ENCODE peak calls at places on chromosomes 1 and 21, in four cellular contexts. P, I, J and G are unnamed samples.

GRCh38 chr1:2799811-2800663 is 1.5 kb downstream of the TTC34 start:
- DNase-seq in P (no peak), I (no peak), J (no peak), G (no peak)

GRCh38 chr1:212147581-212148033 is 112.1 kb downstream of the DTL start:
- DNase-seq in P (no peak), I (peak), J (no peak), G (no peak)

GRCh38 chr1:206421616-206422355 is 48.5 kb upstream of the IKBKE start:
- DNase-seq in P (no peak), I (no peak), J (no peak), G (no peak)

GRCh38 chr1:68359045-68359444 is 90.7 kb downstream of the RPE65 start:
- DNase-seq in P (no peak), I (no peak), J (no peak), G (no peak)

GRCh38 chr1:61588736-61589381 is 136.1 kb downstream of the TM2D1 start:
- DNase-seq in P (peak), I (peak), J (peak), G (no peak)

GRCh38 chr1:213728593-213729536 is 258.9 kb upstream of the PROX1 start:
- DNase-seq in P (no peak), I (no peak), J (no peak), G (no peak)

GRCh38 chr1:9211291-9211811 is 23.2 kb upstream of the H6PD start:
- DNase-seq in P (no peak), I (no peak), J (peak), G (no peak)

GRCh38 chr1:96971439-96971838 is 249.9 kb downstream of the PTBP2 start:
- DNase-seq in P (no peak), I (no peak), J (no peak), G (no peak)

GRCh38 chr1:203380395-203381150 is 29.7 kb upstream of the FMOD start:
- DNase-seq in P (no peak), I (no peak), J (no peak), G (no peak)

GRCh38 chr1:206635080-206635982 is at the start of gene DYRK3:
- DNase-seq in P (peak), I (peak), J (peak), G (peak)

GRCh38 chr1:230163205-230163604 is 96.2 kb downstream of the GALNT2 start:
- DNase-seq in P (no peak), I (peak), J (no peak), G (no peak)

GRCh38 chr1:12669529-12670068 is 25.7 kb downstream of the AADACL4 start:
- DNase-seq in P (no peak), I (no peak), J (no peak), G (no peak)

GRCh38 chr1:55868026-55868425 is 652.9 kb upstream of the USP24 start:
- DNase-seq in P (no peak), I (peak), J (peak), G (no peak)

GRCh38 chr21:31446206-31446900 is 102.3 kb upstream of the TIAM1 start:
- DNase-seq in P (no peak), I (no peak), J (no peak), G (no peak)

GRCh38 chr1:28982198-28982597 is 67.8 kb downstream of the EPB41 start:
- DNase-seq in P (no peak), I (no peak), J (no peak), G (no peak)

GRCh38 chr1:28984311-28984684 is 69.9 kb downstream of the EPB41 start:
- DNase-seq in P (no peak), I (no peak), J (no peak), G (no peak)

GRCh38 chr1:28983091-28983490 is 68.7 kb downstream of the EPB41 start:
- DNase-seq in P (no peak), I (no peak), J (no peak), G (no peak)

GRCh38 chr1:28985427-28985826 is 71.1 kb downstream of the EPB41 start:
- DNase-seq in P (no peak), I (no peak), J (no peak), G (no peak)

DNA sequence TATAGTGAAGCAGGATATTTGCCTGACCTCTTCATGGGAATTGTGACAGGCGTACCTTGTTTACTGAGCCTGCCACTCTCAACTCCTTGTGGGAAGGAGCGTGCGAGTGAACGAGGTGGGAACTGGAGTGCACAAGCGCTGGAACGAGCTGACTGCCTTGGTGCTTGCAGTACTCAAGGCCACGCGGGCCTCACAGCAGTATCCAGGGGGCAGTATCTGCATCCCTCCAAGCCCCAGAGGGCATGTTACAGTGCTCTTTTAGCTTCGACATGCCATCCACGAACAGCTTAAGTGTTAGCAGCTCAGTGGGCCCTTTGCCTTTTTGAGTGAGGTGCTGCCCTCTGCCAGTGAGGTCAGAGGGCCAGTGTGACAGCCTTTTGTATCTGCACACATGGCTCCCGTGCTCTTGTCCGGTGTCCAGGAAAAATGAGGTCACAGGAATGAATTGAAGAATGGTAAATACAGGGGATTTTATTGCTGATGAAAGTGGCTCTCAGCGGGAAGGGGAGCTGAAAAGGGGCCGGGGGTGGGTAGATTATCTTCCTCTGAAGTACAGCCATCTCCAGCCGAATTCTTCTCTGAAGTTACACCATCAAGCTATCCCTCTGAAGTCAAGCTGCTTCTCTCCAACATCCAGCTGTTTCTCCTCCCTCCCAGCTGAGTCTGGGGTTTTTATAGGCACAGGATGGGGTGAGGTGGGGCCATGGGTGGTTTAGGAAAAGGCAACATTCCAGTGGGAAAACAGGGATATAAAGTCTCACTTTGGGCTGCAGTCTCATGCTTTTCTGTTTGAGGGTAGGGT is 69.3 kb downstream of the EPB41 start:
- DNase-seq in P (peak), I (no peak), J (no peak), G (no peak)
- TF ChIP-seq CTCF in P (peak), I (peak), J (no peak), G (no peak)

GRCh38 chr1:7885513-7886298 is 32.8 kb upstream of the UTS2 start:
- DNase-seq in P (no peak), I (peak), J (no peak), G (no peak)
- TF ChIP-seq CTCF in P (no peak), I (no peak), J (no peak), G (no peak)

DNA sequence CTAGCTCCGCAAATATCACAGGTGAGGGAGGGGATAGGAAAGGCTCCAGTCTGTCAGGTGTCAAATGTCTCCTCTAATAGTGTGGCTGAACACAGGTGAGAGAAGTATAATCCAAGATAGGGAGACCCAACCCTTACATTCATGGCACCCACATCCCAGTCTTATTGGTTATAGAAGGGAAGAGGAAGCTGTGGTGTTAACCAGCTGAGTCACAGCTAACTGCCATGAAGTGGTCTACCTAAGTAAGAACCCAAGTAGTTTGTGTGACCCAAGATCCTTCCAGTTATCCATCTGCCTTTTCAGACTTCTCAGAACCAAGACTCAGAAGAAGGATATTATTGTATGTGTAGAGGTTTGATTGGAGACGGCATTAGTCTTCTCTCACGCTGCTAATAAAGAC is 37.1 kb downstream of the DDAH1 start:
- DNase-seq in P (no peak), I (no peak), J (no peak), G (no peak)
- TF ChIP-seq CTCF in P (no peak), I (no peak), J (no peak), G (no peak)

GRCh38 chr1:20087668-20088067 is 17.7 kb downstream of the PLA2G5 start:
- DNase-seq in P (no peak), I (peak), J (no peak), G (no peak)
- TF ChIP-seq CTCF in P (no peak), I (peak), J (peak), G (no peak)

DNA sequence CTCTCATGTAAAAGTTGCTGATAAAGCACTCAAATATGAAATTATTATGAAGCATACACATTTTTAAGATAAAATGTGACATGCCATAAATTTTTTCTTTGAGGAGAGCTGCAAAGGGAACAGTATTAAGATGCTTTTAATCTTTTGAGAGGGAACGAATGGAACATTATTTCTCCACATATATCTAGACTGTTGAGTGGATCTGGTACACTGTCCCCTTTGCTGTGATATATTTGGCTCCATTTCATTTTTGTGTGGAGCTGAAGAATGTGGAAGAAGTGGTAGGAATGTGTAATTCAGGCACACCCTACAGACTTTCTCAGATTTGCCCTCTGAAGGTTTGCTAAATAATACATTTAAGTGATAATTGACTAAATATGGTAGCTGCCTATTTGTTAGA is 31.7 kb downstream of the PGM1 start:
- DNase-seq in P (no peak), I (peak), J (no peak), G (no peak)
- TF ChIP-seq CTCF in P (no peak), I (no peak), J (peak), G (no peak)

GRCh38 chr21:14495075-14495474 is 51.0 kb downstream of the SAMSN1 start:
- DNase-seq in P (no peak), I (no peak), J (no peak), G (no peak)
- TF ChIP-seq CTCF in P (no peak), I (no peak), J (no peak), G (no peak)

GRCh38 chr21:37220981-37221664 is 46.0 kb downstream of the VPS26C start:
- DNase-seq in P (peak), I (peak), J (peak), G (peak)
- TF ChIP-seq CTCF in P (peak), I (peak), J (no peak), G (no peak)

GRCh38 chr1:172895761-172896160 is 155.0 kb downstream of the TNFSF18 start:
- DNase-seq in P (no peak), I (peak), J (no peak), G (no peak)
- TF ChIP-seq CTCF in P (no peak), I (no peak), J (no peak), G (no peak)